ENCODE peak calls at places on chromosomes 13 and 19, in eight cellular contexts. P is HEK293T; J is DND-41; M is iPS-NIHi11; X is midbrain; C is stimulated activated CD8-positive, alpha-beta memory T cell treated with anti-CD3 and anti-CD28 coated beads, Interleukin-4, amount 100 ng/mL, for 4 hours; O is NAMALWA; K is CD8-positive, alpha-beta T cell. D is an unnamed sample.

GRCh38 chr13:110044521-110045200 is 258.3 kb upstream of the IRS2 start:
- DNase-seq in P (no peak), J (no peak), M (no peak), X (no peak), C (no peak), O (no peak), K (no peak), D (no peak)

GRCh38 chr13:98509271-98510155 is 67.4 kb downstream of the STK24 start:
- DNase-seq in P (no peak), J (no peak), M (no peak), X (no peak), C (no peak), O (peak), K (no peak), D (peak)

GRCh38 chr19:48290341-48290922 is 20.6 kb downstream of the ZNF114 start:
- DNase-seq in P (peak), J (no peak), M (peak), X (no peak), C (no peak), O (no peak), K (no peak), D (no peak)

GRCh38 chr13:48234652-48235099 is 1.7 kb downstream of the ITM2B start:
- DNase-seq in P (no peak), J (no peak), M (no peak), X (peak), C (no peak), O (no peak), K (no peak), D (no peak)

GRCh38 chr13:42312817-42313431 is 41.0 kb downstream of the AKAP11 start:
- DNase-seq in P (no peak), J (no peak), M (no peak), X (peak), C (no peak), O (no peak), K (no peak), D (no peak)

GRCh38 chr19:571127-571974 is 1.0 kb upstream of the BSG start:
- DNase-seq in P (peak), J (peak), M (peak), X (no peak), C (no peak), O (peak), K (no peak), D (no peak)

GRCh38 chr19:31783592-31783991 is 434.4 kb upstream of the TSHZ3 start:
- DNase-seq in P (no peak), J (no peak), M (no peak), X (no peak), C (no peak), O (no peak), K (no peak), D (no peak)

GRCh38 chr19:51639916-51640315 is 6.7 kb downstream of the SIGLEC14 start:
- DNase-seq in P (no peak), J (no peak), M (no peak), X (no peak), C (no peak), O (no peak), K (no peak), D (no peak)

GRCh38 chr19:13060964-13061927 is 41.4 kb downstream of the LYL1 start:
- DNase-seq in P (peak), J (peak), M (peak), X (peak), C (peak), O (peak), K (peak), D (peak)

GRCh38 chr13:110592670-110593069 is 22.7 kb upstream of the NAXD start:
- DNase-seq in P (no peak), J (no peak), M (no peak), X (no peak), C (no peak), O (no peak), K (no peak), D (no peak)

GRCh38 chr13:51785592-51786424 is 18.2 kb downstream of the DHRS12 start:
- DNase-seq in P (peak), J (no peak), M (no peak), X (peak), C (no peak), O (no peak), K (no peak), D (no peak)

GRCh38 chr13:46372071-46372470 is 15.0 kb downstream of the RUBCNL start:
- DNase-seq in P (no peak), J (no peak), M (no peak), X (no peak), C (no peak), O (no peak), K (no peak), D (no peak)

GRCh38 chr19:752652-753517 is 2.0 kb downstream of the MISP start:
- DNase-seq in P (no peak), J (no peak), M (peak), X (no peak), C (no peak), O (no peak), K (no peak), D (no peak)

GRCh38 chr19:17468302-17469091 is 1.8 kb upstream of the SLC27A1 start:
- DNase-seq in P (no peak), J (no peak), M (no peak), X (peak), C (no peak), O (no peak), K (no peak), D (no peak)

GRCh38 chr19:3981736-3982681 is 3.3 kb downstream of the EEF2 start:
- DNase-seq in P (no peak), J (no peak), M (no peak), X (no peak), C (no peak), O (peak), K (no peak), D (no peak)

GRCh38 chr13:50797081-50797480 is 46.4 kb downstream of the DLEU7 start:
- DNase-seq in P (no peak), J (no peak), M (no peak), X (no peak), C (no peak), O (no peak), K (no peak), D (no peak)

GRCh38 chr13:90723381-90723780 is 624.1 kb upstream of the MIR17HG start:
- DNase-seq in P (no peak), J (no peak), M (no peak), X (no peak), C (no peak), O (no peak), K (no peak), D (no peak)

GRCh38 chr13:113666951-113667701 is at the start of gene GRK1:
- DNase-seq in P (no peak), J (no peak), M (no peak), X (no peak), C (no peak), O (no peak), K (no peak), D (no peak)

GRCh38 chr19:34676697-34677385 is at the start of gene SCGB2B2:
- DNase-seq in P (peak), J (peak), M (peak), X (peak), C (no peak), O (no peak), K (peak), D (peak)

GRCh38 chr13:25468330-25469178 is 96.8 kb downstream of the ATP8A2 start:
- DNase-seq in P (peak), J (no peak), M (peak), X (no peak), C (no peak), O (no peak), K (no peak), D (peak)

GRCh38 chr13:94327318-94327717 is 152.2 kb downstream of the DCT start:
- DNase-seq in P (no peak), J (peak), M (no peak), X (no peak), C (no peak), O (peak), K (no peak), D (no peak)

GRCh38 chr13:91078093-91078679 is 269.3 kb upstream of the MIR17HG start:
- DNase-seq in P (peak), J (no peak), M (no peak), X (peak), C (no peak), O (peak), K (no peak), D (no peak)

GRCh38 chr19:58357798-58358145 is 4.5 kb upstream of the A1BG start:
- DNase-seq in P (no peak), J (no peak), M (peak), X (no peak), C (no peak), O (no peak), K (no peak), D (no peak)

GRCh38 chr13:44884076-44884729 is 105.1 kb downstream of the NUFIP1 start:
- DNase-seq in P (no peak), J (no peak), M (no peak), X (no peak), C (no peak), O (no peak), K (no peak), D (no peak)

GRCh38 chr19:48344892-48345291 is 18.8 kb downstream of the TMEM143 start:
- DNase-seq in P (peak), J (no peak), M (no peak), X (no peak), C (no peak), O (no peak), K (no peak), D (no peak)

GRCh38 chr19:29329460-29330134 is 116.6 kb upstream of the UQCRFS1 start:
- DNase-seq in P (peak), J (peak), M (peak), X (no peak), C (no peak), O (peak), K (no peak), D (no peak)

GRCh38 chr19:39679056-39679790 is 23.5 kb downstream of the LGALS16 start:
- DNase-seq in P (no peak), J (no peak), M (no peak), X (no peak), C (no peak), O (no peak), K (no peak), D (peak)

GRCh38 chr13:79866436-79866835 is 385.5 kb downstream of the NDFIP2 start:
- DNase-seq in P (no peak), J (no peak), M (no peak), X (no peak), C (no peak), O (no peak), K (no peak), D (no peak)

GRCh38 chr13:24307211-24308067 is 1.9 kb upstream of the C1QTNF9 start:
- DNase-seq in P (no peak), J (no peak), M (no peak), X (no peak), C (no peak), O (no peak), K (no peak), D (no peak)

GRCh38 chr13:64471916-64472315 is 2758.2 kb downstream of the PCDH9 start:
- DNase-seq in P (peak), J (no peak), M (peak), X (peak), C (no peak), O (peak), K (no peak), D (no peak)

GRCh38 chr13:57557979-57558529 is 73.5 kb upstream of the PCDH17 start:
- DNase-seq in P (peak), J (no peak), M (peak), X (peak), C (no peak), O (peak), K (no peak), D (no peak)

GRCh38 chr13:100673831-100674362 is 698 bp downstream of the TMTC4 start:
- DNase-seq in P (peak), J (peak), M (peak), X (peak), C (peak), O (peak), K (no peak), D (peak)

GRCh38 chr19:16585808-16586476 is 13.7 kb upstream of the SLC35E1 start:
- DNase-seq in P (no peak), J (peak), M (no peak), X (no peak), C (no peak), O (peak), K (no peak), D (no peak)

GRCh38 chr19:35375505-35376307 is 4.8 kb downstream of the GPR42 start:
- DNase-seq in P (no peak), J (no peak), M (no peak), X (no peak), C (no peak), O (no peak), K (no peak), D (no peak)